ENCODE peak calls at places on chromosomes 6 and 20, in six cellular contexts. E is lower leg skin, A is fibroblast of lung, G is PC-9, S is MM.1S, Q is astrocyte of the spinal cord. Y is an unnamed sample.

GRCh38 chr6:92497281-92497680 is 922.1 kb downstream of the EPHA7 start:
- DNase-seq in E (no peak), A (no peak), G (no peak), S (no peak), Q (no peak), Y (no peak)

GRCh38 chr6:39422273-39422672 is 99.8 kb upstream of the KCNK16 start:
- DNase-seq in E (peak; percentile 86), A (no peak), G (no peak), S (no peak), Q (no peak), Y (no peak)

GRCh38 chr6:150586850-150587359 is 12.8 kb upstream of the PLEKHG1 start:
- DNase-seq in E (no peak), A (peak; percentile 90), G (no peak), S (no peak), Q (no peak), Y (no peak)

GRCh38 chr6:153104220-153104619 is 26.9 kb downstream of the RGS17 start:
- DNase-seq in E (no peak), A (peak; percentile 25), G (no peak), S (no peak), Q (peak; percentile 23), Y (no peak)

GRCh38 chr20:62804632-62805364 is at the start of gene OGFR:
- DNase-seq in E (no peak), A (peak; percentile 50), G (no peak), S (peak; percentile 65), Q (peak; percentile 58), Y (no peak)

GRCh38 chr20:64103871-64104666 is 3.3 kb downstream of the NPBWR2 start:
- DNase-seq in E (no peak), A (no peak), G (peak; percentile 33), S (no peak), Q (no peak), Y (no peak)

GRCh38 chr20:24785141-24785924 is 163.7 kb upstream of the CST7 start:
- DNase-seq in E (no peak), A (peak; percentile 39), G (peak; percentile 45), S (no peak), Q (peak; percentile 46), Y (no peak)

GRCh38 chr6:108619431-108620197 is 58.9 kb downstream of the FOXO3 start:
- DNase-seq in E (no peak), A (no peak), G (no peak), S (no peak), Q (peak; percentile 33), Y (no peak)

GRCh38 chr6:137661601-137662000 is 167.4 kb upstream of the OLIG3 start:
- DNase-seq in E (no peak), A (peak; percentile 30), G (no peak), S (peak; percentile 62), Q (no peak), Y (no peak)

GRCh38 chr6:46491201-46491788 is at the start of gene RCAN2:
- DNase-seq in E (peak; percentile 37), A (peak; percentile 26), G (no peak), S (peak; percentile 68), Q (peak; percentile 26), Y (no peak)

GRCh38 chr6:112218563-112218962 is 35.8 kb downstream of the LAMA4 start:
- DNase-seq in E (no peak), A (peak; percentile 53), G (no peak), S (no peak), Q (peak; percentile 61), Y (no peak)

GRCh38 chr6:73367761-73368355 is 1.8 kb downstream of the OOEP start:
- DNase-seq in E (no peak), A (no peak), G (no peak), S (no peak), Q (no peak), Y (no peak)

GRCh38 chr20:62011938-62012534 is 53.6 kb downstream of the TAF4 start:
- DNase-seq in E (no peak), A (no peak), G (no peak), S (no peak), Q (no peak), Y (no peak)

GRCh38 chr6:28139860-28140500 is 1.7 kb upstream of the ZKSCAN8 start:
- DNase-seq in E (no peak), A (no peak), G (no peak), S (peak; percentile 40), Q (no peak), Y (no peak)

GRCh38 chr6:78831492-78831891 is 35.9 kb upstream of the IRAK1BP1 start:
- DNase-seq in E (no peak), A (no peak), G (no peak), S (no peak), Q (peak; percentile 16), Y (no peak)

GRCh38 chr20:32823078-32823477 is 3.3 kb downstream of the MAPRE1 start:
- DNase-seq in E (peak; percentile 41), A (peak; percentile 82), G (peak; percentile 56), S (no peak), Q (peak; percentile 66), Y (peak; percentile 37)

GRCh38 chr6:123802697-123803455 is 789 bp upstream of the NKAIN2 start:
- DNase-seq in E (peak; percentile 55), A (peak; percentile 82), G (peak; percentile 75), S (peak; percentile 91), Q (peak; percentile 89), Y (peak; percentile 38)

GRCh38 chr6:158758464-158758863 is 60.7 kb downstream of the EZR start:
- DNase-seq in E (no peak), A (peak; percentile 24), G (no peak), S (no peak), Q (no peak), Y (no peak)

GRCh38 chr20:2751868-2752630 is 48.4 kb downstream of the CPXM1 start:
- DNase-seq in E (no peak), A (no peak), G (no peak), S (peak; percentile 20), Q (no peak), Y (no peak)

GRCh38 chr6:83378621-83379388 is 52.0 kb downstream of the ME1 start:
- DNase-seq in E (no peak), A (peak; percentile 70), G (no peak), S (no peak), Q (peak; percentile 81), Y (peak; percentile 22)

GRCh38 chr6:134138226-134138975 is 86.0 kb upstream of the SLC2A12 start:
- DNase-seq in E (peak; percentile 25), A (peak; percentile 86), G (no peak), S (no peak), Q (no peak), Y (no peak)

GRCh38 chr6:118280210-118280609 is 267.9 kb upstream of the PLN start:
- DNase-seq in E (no peak), A (no peak), G (no peak), S (peak; percentile 13), Q (no peak), Y (no peak)

GRCh38 chr20:62114894-62115293 is 7.4 kb upstream of the LSM14B start:
- DNase-seq in E (no peak), A (no peak), G (no peak), S (peak; percentile 35), Q (no peak), Y (no peak)

GRCh38 chr6:23518294-23518693 is 607.7 kb upstream of the NRSN1 start:
- DNase-seq in E (no peak), A (no peak), G (no peak), S (no peak), Q (no peak), Y (no peak)

GRCh38 chr6:23526519-23526918 is 599.5 kb upstream of the NRSN1 start:
- DNase-seq in E (no peak), A (peak; percentile 21), G (no peak), S (no peak), Q (no peak), Y (no peak)

GRCh38 chr6:23524556-23524955 is 601.5 kb upstream of the NRSN1 start:
- DNase-seq in E (no peak), A (no peak), G (no peak), S (no peak), Q (no peak), Y (no peak)

GRCh38 chr6:23522751-23523527 is 603.1 kb upstream of the NRSN1 start:
- DNase-seq in E (no peak), A (no peak), G (no peak), S (no peak), Q (no peak), Y (no peak)

DNA sequence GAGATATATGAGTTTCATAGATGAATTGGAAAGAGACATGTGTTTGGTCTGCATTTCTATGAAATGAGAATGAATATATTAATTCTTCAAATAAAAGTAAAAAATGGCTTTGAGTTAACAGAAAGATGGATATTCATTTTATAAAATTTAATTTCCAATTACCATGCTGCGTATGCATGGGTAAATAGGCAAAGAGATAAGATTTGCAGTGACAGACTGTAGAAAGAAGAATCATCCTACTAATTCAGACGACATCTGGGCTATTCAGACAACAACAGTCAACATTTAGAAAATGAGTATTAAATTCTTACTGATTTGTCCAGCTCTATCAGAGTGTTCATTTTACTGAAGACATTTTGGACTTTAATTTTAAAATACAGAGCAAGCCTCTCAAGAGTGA is 602.2 kb upstream of the NRSN1 start:
- DNase-seq in E (no peak), A (no peak), G (no peak), S (no peak), Q (no peak), Y (no peak)
- H3K4me3 ChIP-seq in E (no peak overlapping the region), A (no peak overlapping the region), G (no peak overlapping the region), S (no peak overlapping the region), Q (no peak overlapping the region), Y (no peak overlapping the region)

GRCh38 chr6:157726892-157727628 is 96.0 kb upstream of the SNX9 start:
- DNase-seq in E (no peak), A (no peak), G (no peak), S (no peak), Q (no peak), Y (no peak)
- TF ChIP-seq CTCF in E (no peak), A (no peak), G (no peak), S (no peak), Q (no peak), Y (no peak)

DNA sequence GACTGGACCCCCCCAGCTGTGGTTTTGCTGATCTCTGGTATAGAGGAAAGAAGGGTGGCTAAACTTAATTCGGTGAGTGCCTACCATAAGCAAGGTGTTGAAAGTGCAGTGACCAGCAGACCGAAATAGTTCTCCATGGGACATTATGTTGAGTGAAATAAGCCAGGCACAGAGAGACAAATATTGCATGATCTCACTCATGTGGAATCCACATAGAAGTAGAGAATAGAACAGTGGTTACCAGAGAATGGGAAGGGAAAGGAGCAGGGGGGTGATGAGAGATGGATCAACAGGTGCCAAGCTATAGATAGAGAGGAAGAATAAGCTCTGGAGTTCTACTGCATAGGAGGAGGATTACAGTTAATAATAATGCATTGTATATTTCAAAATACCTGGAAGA is 9.7 kb upstream of the GCNT2 start:
- DNase-seq in E (no peak), A (no peak), G (no peak), S (no peak), Q (no peak), Y (no peak)
- H3K4me3 ChIP-seq in E (no peak overlapping the region), A (no peak overlapping the region), G (no peak overlapping the region), S (no peak overlapping the region), Q (no peak overlapping the region), Y (no peak overlapping the region)

DNA sequence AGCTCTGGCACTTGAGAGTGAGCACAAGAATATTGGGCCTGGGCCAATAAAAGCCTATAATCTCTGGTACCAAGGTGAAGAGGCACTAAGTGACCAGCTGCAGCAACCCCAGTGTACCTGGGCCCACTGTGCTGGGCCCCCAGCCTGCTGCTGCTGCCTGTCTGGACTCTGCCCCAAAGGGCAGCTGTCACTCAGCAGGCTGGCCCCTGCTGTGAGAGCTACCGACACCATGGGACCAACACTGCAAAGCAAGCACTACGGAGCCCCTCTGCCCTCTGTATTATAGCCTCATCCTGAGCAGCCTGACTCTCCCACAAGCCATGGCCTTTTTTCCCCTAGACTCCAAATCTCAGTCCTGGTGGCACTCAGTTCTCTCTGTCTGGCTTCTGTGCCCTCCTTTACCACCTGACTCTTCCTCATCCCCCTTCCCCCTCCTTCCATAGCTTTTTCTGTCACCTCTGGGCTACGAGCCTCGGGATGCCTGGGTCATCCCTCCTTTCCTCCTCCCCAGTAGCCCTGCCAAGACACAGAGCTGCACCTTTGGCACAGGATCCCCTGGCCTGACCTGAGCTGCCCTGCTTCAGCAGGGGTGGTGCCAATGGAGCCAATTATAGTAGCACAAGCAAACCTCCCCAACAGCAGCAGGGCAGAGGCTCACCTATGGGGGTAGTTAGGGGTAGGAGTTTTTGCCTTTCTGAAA is 14.2 kb downstream of the RRP36 start:
- DNase-seq in E (no peak), A (no peak), G (no peak), S (no peak), Q (no peak), Y (no peak)
- TF ChIP-seq CTCF in E (no peak), A (no peak), G (no peak), S (no peak), Q (no peak), Y (no peak)

Y was measured in HFF-Myc.